ENCODE peak calls at places on chromosomes 4 and X, in nine cellular contexts. V is activated CD4-positive, alpha-beta T cell treated with anti-CD3 and anti-CD28 coated beads, Interleukin-2, amount 10 ng/mL, durations not matched to agents 7 days and 5 days; T is heart right ventricle; S is CD8-positive, alpha-beta T cell; H is AG08396; Z is coronary artery; C is foreskin fibroblast; U is ovary; B is NCI-H1105. N is an unnamed sample.

GRCh38 chr4:15145709-15146108 is 143.4 kb downstream of the CPEB2 start:
- DNase-seq in C (no peak), H (no peak), U (no peak), B (peak; percentile 38), Z (no peak), V (no peak), T (peak; percentile 8), S (no peak), N (no peak)

GRCh38 chr4:77159798-77160197 is 2.8 kb downstream of the CCNG2 start:
- DNase-seq in H (no peak), S (no peak), Z (no peak), B (no peak), T (no peak), U (no peak), V (no peak), C (no peak), N (no peak)

GRCh38 chr4:154622598-154622997 is 10.1 kb upstream of the FGG start:
- DNase-seq in H (peak; percentile 59), B (no peak), Z (no peak), T (no peak), C (peak; percentile 60), U (no peak), V (peak; percentile 57), S (peak; percentile 8), N (no peak)

GRCh38 chrX:153665726-153666306 is 7.8 kb downstream of the PNCK start:
- DNase-seq in U (no peak), V (no peak), C (no peak), S (no peak), T (no peak), B (no peak), H (no peak), Z (peak; percentile 33), N (no peak)

GRCh38 chrX:108439434-108439883 is at the start of gene COL4A5:
- DNase-seq in C (peak; percentile 86), B (peak; percentile 52), V (no peak), T (peak; percentile 48), U (peak; percentile 64), Z (no peak), H (peak; percentile 29), S (no peak), N (no peak)

GRCh38 chr4:183200453-183200852 is 101.4 kb downstream of the WWC2 start:
- DNase-seq in B (no peak), C (peak; percentile 91), Z (no peak), H (peak; percentile 65), T (peak; percentile 22), U (peak; percentile 62), S (no peak), V (no peak), N (no peak)

GRCh38 chrX:16807976-16808542 is 21.8 kb downstream of the TXLNG start:
- DNase-seq in Z (no peak), H (peak; percentile 68), U (no peak), S (no peak), C (peak; percentile 69), T (no peak), B (no peak), V (no peak), N (no peak)

GRCh38 chr4:165343353-165344191 is 16.1 kb downstream of the MSMO1 start:
- DNase-seq in T (no peak), S (no peak), H (no peak), Z (no peak), B (peak; percentile 28), V (peak; percentile 41), U (no peak), C (peak; percentile 41), N (no peak)

GRCh38 chr4:148831945-148832344 is 389.7 kb upstream of the NR3C2 start:
- DNase-seq in Z (no peak), H (peak; percentile 58), U (no peak), V (no peak), S (no peak), B (no peak), C (peak; percentile 81), T (no peak), N (no peak)

GRCh38 chr4:86380176-86380724 is 20.4 kb upstream of the MAPK10 start:
- DNase-seq in B (peak; percentile 62), H (no peak), S (no peak), U (no peak), C (no peak), T (no peak), V (no peak), Z (no peak), N (no peak)

GRCh38 chr4:8383451-8384160 is 56.9 kb downstream of the ACOX3 start:
- DNase-seq in Z (no peak), V (no peak), C (peak; percentile 41), S (no peak), U (peak; percentile 61), H (peak; percentile 39), B (no peak), T (no peak), N (no peak)

N was measured in activated gamma-delta T cell treated with anti-CD3 and anti-CD28 coated beads, Interleukin-2, amount 50 U/mL, for 16 hours.